ENCODE peak calls at places on chromosomes 12 and 14, in four cellular contexts. K is GM12878, I is K562, M is HepG2. X is an unnamed sample.

GRCh38 chr14:49634547-49635334 is at the start of gene DNAAF2:
- DNase-seq in K (no peak), I (peak; percentile 67), M (peak; percentile 76), X (peak; percentile 53)

GRCh38 chr12:7369274-7369729 is 65.4 kb downstream of the ACSM4 start:
- DNase-seq in I (peak; percentile 33), K (peak; percentile 33), M (peak; percentile 66), X (no peak)

GRCh38 chr14:89269404-89269803 is 147.6 kb downstream of the FOXN3 start:
- DNase-seq in K (no peak), M (peak; percentile 49), I (no peak), X (no peak)

GRCh38 chr14:68692216-68692615 is 100.7 kb downstream of the ZFP36L1 start:
- DNase-seq in K (no peak), I (no peak), M (no peak), X (no peak)

GRCh38 chr14:99264691-99265090 is 7.3 kb downstream of the BCL11B start:
- DNase-seq in I (no peak), M (no peak), K (no peak), X (no peak)

GRCh38 chr12:90216815-90217214 is 508.2 kb upstream of the ATP2B1 start:
- DNase-seq in K (no peak), I (no peak), M (no peak), X (no peak)

GRCh38 chr14:58092231-58092630 is 59.8 kb downstream of the ARMH4 start:
- DNase-seq in K (no peak), I (no peak), M (no peak), X (no peak)

GRCh38 chr12:41924111-41924510 is 220.6 kb downstream of the GXYLT1 start:
- DNase-seq in M (no peak), K (no peak), I (no peak), X (no peak)

GRCh38 chr14:30921305-30921704 is 46.9 kb downstream of the COCH start:
- DNase-seq in M (no peak), K (no peak), I (no peak), X (no peak)

GRCh38 chr12:19177754-19178153 is 48.2 kb downstream of the PLEKHA5 start:
- DNase-seq in M (no peak), I (no peak), K (no peak), X (no peak)

GRCh38 chr12:19055589-19055988 is 73.9 kb upstream of the PLEKHA5 start:
- DNase-seq in I (no peak), K (no peak), M (no peak), X (no peak)

GRCh38 chr14:70139384-70139783 is 49.4 kb downstream of the SLC8A3 start:
- DNase-seq in M (no peak), I (no peak), K (peak; percentile 7), X (no peak)

GRCh38 chr12:3019005-3019680 is 58.0 kb upstream of the TSPAN9 start:
- DNase-seq in I (no peak), K (no peak), M (no peak), X (no peak)

GRCh38 chr12:54018608-54018984 is 9.6 kb upstream of the HOXC6 start:
- DNase-seq in M (no peak), I (peak; percentile 77), K (no peak), X (no peak)

GRCh38 chr12:59149995-59150642 is 229.8 kb upstream of the LRIG3 start:
- DNase-seq in I (peak; percentile 57), K (peak; percentile 21), M (peak; percentile 77), X (peak; percentile 60)

GRCh38 chr14:93023039-93023438 is 92.7 kb downstream of the ITPK1 start:
- DNase-seq in K (no peak), I (peak; percentile 47), M (peak; percentile 78), X (peak; percentile 49)

GRCh38 chr12:59452746-59453145 is 143.1 kb upstream of the SLC16A7 start:
- DNase-seq in K (no peak), M (no peak), I (no peak), X (no peak)

GRCh38 chr12:105921872-105922669 is 216.7 kb downstream of the NUAK1 start:
- DNase-seq in K (no peak), M (no peak), I (no peak), X (no peak)

GRCh38 chr12:54213084-54213483 is 24.3 kb upstream of the SMUG1 start:
- DNase-seq in K (no peak), M (no peak), I (no peak), X (no peak)

GRCh38 chr12:75820848-75821578 is 210.6 kb downstream of the PHLDA1 start:
- DNase-seq in M (no peak), I (no peak), K (no peak), X (no peak)

GRCh38 chr12:88638388-88638787 is 58.1 kb upstream of the KITLG start:
- DNase-seq in K (no peak), M (no peak), I (no peak), X (no peak)

GRCh38 chr12:40684986-40685385 is 7.3 kb upstream of the CNTN1 start:
- DNase-seq in M (no peak), I (no peak), K (no peak), X (no peak)

GRCh38 chr12:123363743-123364531 is 710 bp downstream of the SBNO1 start:
- DNase-seq in M (peak; percentile 47), I (peak; percentile 44), K (no peak), X (peak; percentile 42)

GRCh38 chr14:22668417-22668816 is 24.3 kb upstream of the OR6J1 start:
- DNase-seq in I (no peak), M (no peak), K (no peak), X (no peak)

GRCh38 chr12:82359115-82359478 is 768 bp downstream of the METTL25 start:
- DNase-seq in K (no peak), M (no peak), I (peak; percentile 41), X (peak; percentile 23)

GRCh38 chr14:75711796-75712211 is 50.8 kb downstream of the TTLL5 start:
- DNase-seq in K (peak; percentile 40), I (peak; percentile 2), M (peak; percentile 96), X (no peak)

GRCh38 chr12:5904969-5905368 is 40.1 kb downstream of the ANO2 start:
- DNase-seq in K (no peak), M (no peak), I (no peak), X (no peak)

GRCh38 chr12:86117711-86118110 is 138.5 kb downstream of the MGAT4C start:
- DNase-seq in K (no peak), I (no peak), M (no peak), X (no peak)

GRCh38 chr12:111166779-111167540 is 201.9 kb downstream of the PHETA1 start:
- DNase-seq in M (no peak), K (no peak), I (no peak), X (no peak)

GRCh38 chr12:103858953-103859601 is 18.0 kb upstream of the NT5DC3 start:
- DNase-seq in I (peak; percentile 67), K (no peak), M (peak; percentile 67), X (peak; percentile 35)

GRCh38 chr14:23428686-23429495 is 6.6 kb downstream of the MYH7 start:
- DNase-seq in M (no peak), I (no peak), K (no peak), X (no peak)

GRCh38 chr12:96427269-96427729 is 27.1 kb upstream of the CDK17 start:
- DNase-seq in K (no peak), M (peak; percentile 7), I (no peak), X (no peak)

GRCh38 chr14:96352708-96353107 is 10.4 kb downstream of the ATG2B start:
- DNase-seq in K (no peak), M (no peak), I (no peak), X (no peak)

GRCh38 chr14:96354246-96354645 is 8.9 kb downstream of the ATG2B start:
- DNase-seq in K (no peak), I (no peak), M (no peak), X (no peak)

GRCh38 chr14:96349286-96350075 is 13.7 kb downstream of the ATG2B start:
- DNase-seq in M (no peak), I (peak; percentile 41), K (no peak), X (no peak)

GRCh38 chr14:96357216-96357615 is 5.9 kb downstream of the ATG2B start:
- DNase-seq in M (no peak), K (no peak), I (peak; percentile 25), X (peak; percentile 9)

DNA sequence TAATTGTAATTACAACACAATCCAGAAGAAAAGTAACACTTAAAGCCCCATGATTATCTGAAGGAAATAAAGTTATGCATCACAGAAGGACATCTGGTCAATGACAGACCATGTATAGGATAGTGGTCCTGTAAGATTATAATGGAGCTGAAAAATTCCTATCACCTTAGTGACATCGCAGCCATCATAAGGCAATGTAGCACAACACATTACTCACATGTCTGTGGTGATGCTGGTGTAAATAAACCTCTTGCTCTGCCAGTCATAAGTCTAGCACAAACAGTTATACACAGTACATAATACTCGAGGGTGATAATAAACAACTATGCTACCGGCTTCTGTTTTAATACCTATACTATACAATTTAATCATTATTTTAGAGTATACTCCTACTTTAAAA is 11.2 kb downstream of the ATG2B start:
- DNase-seq in M (no peak), K (no peak), I (no peak), X (no peak)
- TF ChIP-seq BHLHE40 in M (no peak), K (no peak), I (no peak), X (no peak)

DNA sequence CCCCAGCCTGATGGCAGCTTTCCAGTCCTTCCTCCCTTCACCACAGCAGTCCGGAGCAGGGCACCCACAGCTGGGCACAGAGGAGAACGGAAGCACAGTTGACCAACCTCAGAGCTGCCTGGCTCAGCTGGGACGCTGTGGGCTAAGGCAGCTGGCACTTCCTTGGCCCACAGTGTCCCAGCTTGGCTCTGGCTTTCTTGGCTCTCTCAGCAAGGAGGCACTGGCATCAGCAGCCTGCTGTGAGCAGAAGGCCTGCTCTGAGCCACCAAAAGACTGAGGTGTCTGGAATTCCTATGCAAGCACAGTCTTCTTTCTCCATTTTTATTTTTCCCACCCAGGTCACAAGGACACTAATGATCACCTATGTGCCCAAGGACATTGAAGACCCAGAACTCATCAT is 32.6 kb downstream of the NGB start:
- DNase-seq in K (no peak), M (no peak), I (no peak), X (no peak)
- TF ChIP-seq SP1 in K (no peak), M (no peak), I (no peak), X (no peak)

GRCh38 chr12:12822886-12823285 is 9.7 kb downstream of the DDX47 start:
- DNase-seq in K (no peak), I (no peak), M (no peak), X (no peak)

GRCh38 chr12:12823811-12824210 is 10.7 kb downstream of the DDX47 start:
- DNase-seq in K (no peak), M (no peak), I (no peak), X (no peak)

GRCh38 chr12:12823308-12823707 is 10.2 kb downstream of the DDX47 start:
- DNase-seq in K (no peak), M (no peak), I (no peak), X (no peak)

GRCh38 chr12:12819752-12820311 is 6.7 kb downstream of the DDX47 start:
- DNase-seq in I (no peak), K (no peak), M (no peak), X (no peak)

GRCh38 chr12:12821975-12822374 is 8.8 kb downstream of the DDX47 start:
- DNase-seq in I (no peak), K (no peak), M (no peak), X (no peak)
- TF ChIP-seq BHLHE40 in I (no peak), K (no peak), M (no peak), X (no peak)

GRCh38 chr14:101719708-101720107 is 41.8 kb upstream of the PPP2R5C start:
- DNase-seq in M (peak; percentile 33), I (no peak), K (no peak), X (no peak)
- TF ChIP-seq SP1 in M (no peak), I (no peak), K (no peak), X (no peak)

GRCh38 chr12:1639538-1639937 is 10.5 kb downstream of the WNT5B start:
- DNase-seq in I (no peak), M (no peak), K (no peak), X (no peak)
- TF ChIP-seq BHLHE40 in I (no peak), M (no peak), K (no peak), X (no peak)

GRCh38 chr12:15978431-15978950 is 67.4 kb downstream of the DERA start:
- DNase-seq in M (no peak), K (no peak), I (no peak), X (no peak)
- TF ChIP-seq SP1 in M (no peak), K (no peak), I (no peak), X (no peak)